ENCODE peak calls at places on chromosomes 12 and 14, in eight cellular contexts. One of them, this sample, is unnamed.

GRCh38 chr12:58804749-58805148 is 115.6 kb downstream of the LRIG3 start:
- ATAC-seq in heart left ventricle: no peak
- ATAC-seq in T-helper 17 cell: no peak
- ATAC-seq in mucosa of descending colon: no peak
- ATAC-seq in activated CD8-positive, alpha-beta memory T cell treated with anti-CD3 and anti-CD28 coated beads, Interleukin-2, amount 10 ng/mL, durations not matched to agents 7 days and 5 days: no peak
- ATAC-seq in activated CD4-positive, alpha-beta T cell treated with anti-CD3 and anti-CD28 coated beads for 36 hours: no peak
- ATAC-seq in T-cell: no peak
- ATAC-seq in natural killer cell: no peak
- ATAC-seq in this sample: no peak

GRCh38 chr12:69689638-69690037 is 9.5 kb downstream of the BEST3 start:
- ATAC-seq in natural killer cell: no peak
- ATAC-seq in mucosa of descending colon: no peak
- ATAC-seq in activated CD4-positive, alpha-beta T cell treated with anti-CD3 and anti-CD28 coated beads for 36 hours: no peak
- ATAC-seq in T-cell: no peak
- ATAC-seq in T-helper 17 cell: no peak
- ATAC-seq in heart left ventricle: no peak
- ATAC-seq in activated CD8-positive, alpha-beta memory T cell treated with anti-CD3 and anti-CD28 coated beads, Interleukin-2, amount 10 ng/mL, durations not matched to agents 7 days and 5 days: no peak
- ATAC-seq in this sample: no peak

GRCh38 chr12:104600790-104601739 is 144.3 kb downstream of the CHST11 start:
- ATAC-seq in activated CD4-positive, alpha-beta T cell treated with anti-CD3 and anti-CD28 coated beads for 36 hours: no peak
- ATAC-seq in T-helper 17 cell: no peak
- ATAC-seq in heart left ventricle: no peak
- ATAC-seq in T-cell: no peak
- ATAC-seq in mucosa of descending colon: no peak
- ATAC-seq in activated CD8-positive, alpha-beta memory T cell treated with anti-CD3 and anti-CD28 coated beads, Interleukin-2, amount 10 ng/mL, durations not matched to agents 7 days and 5 days: no peak
- ATAC-seq in natural killer cell: no peak
- ATAC-seq in this sample: no peak

GRCh38 chr12:113077057-113077858 is 20.7 kb downstream of the DTX1 start:
- ATAC-seq in mucosa of descending colon: no peak
- ATAC-seq in activated CD8-positive, alpha-beta memory T cell treated with anti-CD3 and anti-CD28 coated beads, Interleukin-2, amount 10 ng/mL, durations not matched to agents 7 days and 5 days: no peak
- ATAC-seq in activated CD4-positive, alpha-beta T cell treated with anti-CD3 and anti-CD28 coated beads for 36 hours: no peak
- ATAC-seq in heart left ventricle: no peak
- ATAC-seq in T-cell: no peak
- ATAC-seq in T-helper 17 cell: no peak
- ATAC-seq in natural killer cell: no peak
- ATAC-seq in this sample: no peak

GRCh38 chr14:67409461-67409860 is 2.5 kb downstream of the PLEK2 start:
- ATAC-seq in heart left ventricle: no peak
- ATAC-seq in T-helper 17 cell: no peak
- ATAC-seq in mucosa of descending colon: no peak
- ATAC-seq in T-cell: no peak
- ATAC-seq in natural killer cell: no peak
- ATAC-seq in activated CD8-positive, alpha-beta memory T cell treated with anti-CD3 and anti-CD28 coated beads, Interleukin-2, amount 10 ng/mL, durations not matched to agents 7 days and 5 days: no peak
- ATAC-seq in activated CD4-positive, alpha-beta T cell treated with anti-CD3 and anti-CD28 coated beads for 36 hours: no peak
- ATAC-seq in this sample: no peak

GRCh38 chr12:92065018-92065499 is 80.6 kb downstream of the BTG1 start:
- ATAC-seq in T-cell: peak; percentile 17
- ATAC-seq in natural killer cell: peak; percentile 61
- ATAC-seq in activated CD8-positive, alpha-beta memory T cell treated with anti-CD3 and anti-CD28 coated beads, Interleukin-2, amount 10 ng/mL, durations not matched to agents 7 days and 5 days: no peak
- ATAC-seq in activated CD4-positive, alpha-beta T cell treated with anti-CD3 and anti-CD28 coated beads for 36 hours: peak; percentile 76
- ATAC-seq in T-helper 17 cell: peak; percentile 94
- ATAC-seq in mucosa of descending colon: peak; percentile 70
- ATAC-seq in heart left ventricle: no peak
- ATAC-seq in this sample: peak; percentile 73

GRCh38 chr12:92574046-92574783 is 128.6 kb upstream of the PLEKHG7 start:
- ATAC-seq in T-helper 17 cell: no peak
- ATAC-seq in mucosa of descending colon: no peak
- ATAC-seq in heart left ventricle: no peak
- ATAC-seq in activated CD8-positive, alpha-beta memory T cell treated with anti-CD3 and anti-CD28 coated beads, Interleukin-2, amount 10 ng/mL, durations not matched to agents 7 days and 5 days: no peak
- ATAC-seq in activated CD4-positive, alpha-beta T cell treated with anti-CD3 and anti-CD28 coated beads for 36 hours: peak; percentile 25
- ATAC-seq in T-cell: no peak
- ATAC-seq in natural killer cell: peak; percentile 42
- ATAC-seq in this sample: no peak

GRCh38 chr12:12302976-12303375 is 36.1 kb upstream of the LRP6 start:
- ATAC-seq in activated CD4-positive, alpha-beta T cell treated with anti-CD3 and anti-CD28 coated beads for 36 hours: no peak
- ATAC-seq in T-helper 17 cell: no peak
- ATAC-seq in natural killer cell: no peak
- ATAC-seq in T-cell: no peak
- ATAC-seq in heart left ventricle: no peak
- ATAC-seq in activated CD8-positive, alpha-beta memory T cell treated with anti-CD3 and anti-CD28 coated beads, Interleukin-2, amount 10 ng/mL, durations not matched to agents 7 days and 5 days: no peak
- ATAC-seq in mucosa of descending colon: no peak
- ATAC-seq in this sample: no peak

GRCh38 chr12:108784270-108784669 is 53.0 kb upstream of the CORO1C start:
- ATAC-seq in activated CD4-positive, alpha-beta T cell treated with anti-CD3 and anti-CD28 coated beads for 36 hours: no peak
- ATAC-seq in mucosa of descending colon: peak; percentile 64
- ATAC-seq in T-cell: no peak
- ATAC-seq in activated CD8-positive, alpha-beta memory T cell treated with anti-CD3 and anti-CD28 coated beads, Interleukin-2, amount 10 ng/mL, durations not matched to agents 7 days and 5 days: no peak
- ATAC-seq in natural killer cell: no peak
- ATAC-seq in heart left ventricle: no peak
- ATAC-seq in T-helper 17 cell: no peak
- ATAC-seq in this sample: no peak

GRCh38 chr14:20618328-20618749 is 23.2 kb downstream of the OR6S1 start:
- ATAC-seq in activated CD8-positive, alpha-beta memory T cell treated with anti-CD3 and anti-CD28 coated beads, Interleukin-2, amount 10 ng/mL, durations not matched to agents 7 days and 5 days: no peak
- ATAC-seq in heart left ventricle: no peak
- ATAC-seq in activated CD4-positive, alpha-beta T cell treated with anti-CD3 and anti-CD28 coated beads for 36 hours: no peak
- ATAC-seq in T-cell: no peak
- ATAC-seq in mucosa of descending colon: no peak
- ATAC-seq in natural killer cell: no peak
- ATAC-seq in T-helper 17 cell: no peak
- ATAC-seq in this sample: no peak

GRCh38 chr14:51517116-51517515 is 134.6 kb upstream of the FRMD6 start:
- ATAC-seq in T-helper 17 cell: no peak
- ATAC-seq in activated CD4-positive, alpha-beta T cell treated with anti-CD3 and anti-CD28 coated beads for 36 hours: no peak
- ATAC-seq in heart left ventricle: no peak
- ATAC-seq in natural killer cell: no peak
- ATAC-seq in mucosa of descending colon: no peak
- ATAC-seq in T-cell: no peak
- ATAC-seq in activated CD8-positive, alpha-beta memory T cell treated with anti-CD3 and anti-CD28 coated beads, Interleukin-2, amount 10 ng/mL, durations not matched to agents 7 days and 5 days: no peak
- ATAC-seq in this sample: no peak

GRCh38 chr14:29810657-29811056 is 117.0 kb downstream of the PRKD1 start:
- ATAC-seq in heart left ventricle: no peak
- ATAC-seq in T-helper 17 cell: no peak
- ATAC-seq in mucosa of descending colon: no peak
- ATAC-seq in activated CD4-positive, alpha-beta T cell treated with anti-CD3 and anti-CD28 coated beads for 36 hours: no peak
- ATAC-seq in activated CD8-positive, alpha-beta memory T cell treated with anti-CD3 and anti-CD28 coated beads, Interleukin-2, amount 10 ng/mL, durations not matched to agents 7 days and 5 days: no peak
- ATAC-seq in natural killer cell: no peak
- ATAC-seq in T-cell: no peak
- ATAC-seq in this sample: no peak

GRCh38 chr12:6871052-6871957 is 1.8 kb downstream of the SPSB2 start:
- ATAC-seq in activated CD8-positive, alpha-beta memory T cell treated with anti-CD3 and anti-CD28 coated beads, Interleukin-2, amount 10 ng/mL, durations not matched to agents 7 days and 5 days: peak; percentile 6
- ATAC-seq in T-helper 17 cell: no peak
- ATAC-seq in heart left ventricle: no peak
- ATAC-seq in mucosa of descending colon: peak; percentile 51
- ATAC-seq in activated CD4-positive, alpha-beta T cell treated with anti-CD3 and anti-CD28 coated beads for 36 hours: peak; percentile 34
- ATAC-seq in natural killer cell: no peak
- ATAC-seq in T-cell: no peak
- ATAC-seq in this sample: no peak

GRCh38 chr14:77097006-77097688 is 911 bp upstream of the CIPC start:
- ATAC-seq in activated CD4-positive, alpha-beta T cell treated with anti-CD3 and anti-CD28 coated beads for 36 hours: peak; percentile 5
- ATAC-seq in T-helper 17 cell: no peak
- ATAC-seq in mucosa of descending colon: peak; percentile 37
- ATAC-seq in T-cell: peak; percentile 3
- ATAC-seq in natural killer cell: no peak
- ATAC-seq in activated CD8-positive, alpha-beta memory T cell treated with anti-CD3 and anti-CD28 coated beads, Interleukin-2, amount 10 ng/mL, durations not matched to agents 7 days and 5 days: no peak
- ATAC-seq in heart left ventricle: peak; percentile 0
- ATAC-seq in this sample: no peak

GRCh38 chr14:31582286-31582691 is 21.1 kb downstream of the NUBPL start:
- ATAC-seq in activated CD4-positive, alpha-beta T cell treated with anti-CD3 and anti-CD28 coated beads for 36 hours: no peak
- ATAC-seq in T-helper 17 cell: no peak
- ATAC-seq in mucosa of descending colon: no peak
- ATAC-seq in T-cell: no peak
- ATAC-seq in activated CD8-positive, alpha-beta memory T cell treated with anti-CD3 and anti-CD28 coated beads, Interleukin-2, amount 10 ng/mL, durations not matched to agents 7 days and 5 days: no peak
- ATAC-seq in natural killer cell: no peak
- ATAC-seq in heart left ventricle: peak; percentile 59
- ATAC-seq in this sample: peak; percentile 60

GRCh38 chr14:36505193-36505815 is 14.7 kb downstream of the NKX2-1 start:
- ATAC-seq in heart left ventricle: no peak
- ATAC-seq in T-helper 17 cell: peak; percentile 57
- ATAC-seq in T-cell: peak; percentile 24
- ATAC-seq in mucosa of descending colon: peak; percentile 13
- ATAC-seq in activated CD8-positive, alpha-beta memory T cell treated with anti-CD3 and anti-CD28 coated beads, Interleukin-2, amount 10 ng/mL, durations not matched to agents 7 days and 5 days: no peak
- ATAC-seq in activated CD4-positive, alpha-beta T cell treated with anti-CD3 and anti-CD28 coated beads for 36 hours: peak; percentile 57
- ATAC-seq in natural killer cell: no peak
- ATAC-seq in this sample: no peak

GRCh38 chr12:94059394-94060368 is 88.7 kb upstream of the PLXNC1 start:
- ATAC-seq in activated CD4-positive, alpha-beta T cell treated with anti-CD3 and anti-CD28 coated beads for 36 hours: no peak
- ATAC-seq in activated CD8-positive, alpha-beta memory T cell treated with anti-CD3 and anti-CD28 coated beads, Interleukin-2, amount 10 ng/mL, durations not matched to agents 7 days and 5 days: no peak
- ATAC-seq in natural killer cell: no peak
- ATAC-seq in T-helper 17 cell: no peak
- ATAC-seq in mucosa of descending colon: peak; percentile 53
- ATAC-seq in T-cell: no peak
- ATAC-seq in heart left ventricle: no peak
- ATAC-seq in this sample: no peak

GRCh38 chr14:92710001-92710341 is 38.5 kb downstream of the LGMN start:
- ATAC-seq in heart left ventricle: no peak
- ATAC-seq in natural killer cell: no peak
- ATAC-seq in mucosa of descending colon: no peak
- ATAC-seq in T-cell: no peak
- ATAC-seq in T-helper 17 cell: no peak
- ATAC-seq in activated CD8-positive, alpha-beta memory T cell treated with anti-CD3 and anti-CD28 coated beads, Interleukin-2, amount 10 ng/mL, durations not matched to agents 7 days and 5 days: no peak
- ATAC-seq in activated CD4-positive, alpha-beta T cell treated with anti-CD3 and anti-CD28 coated beads for 36 hours: no peak
- ATAC-seq in this sample: no peak

This sample was measured in gastroesophageal sphincter.